ENCODE peak calls at places on chromosomes 5 and 9, in eight cellular contexts. One of them, this sample, is unnamed.

GRCh38 chr5:76202182-76202581 is 119.0 kb downstream of the SV2C start:
- DNase-seq in tibial artery: no peak
- DNase-seq in sigmoid colon: no peak
- DNase-seq in heart right ventricle: no peak
- DNase-seq in colonic mucosa: no peak
- DNase-seq in body of pancreas: no peak
- DNase-seq in CD4-positive, alpha-beta memory T cell: no peak
- DNase-seq in coronary artery: no peak
- DNase-seq in this sample: no peak

GRCh38 chr9:113808391-113809191 is 67.5 kb upstream of the ZNF618 start:
- DNase-seq in tibial artery: peak; percentile 64
- DNase-seq in sigmoid colon: no peak
- DNase-seq in body of pancreas: peak; percentile 20
- DNase-seq in colonic mucosa: peak; percentile 29
- DNase-seq in CD4-positive, alpha-beta memory T cell: no peak
- DNase-seq in coronary artery: no peak
- DNase-seq in heart right ventricle: no peak
- DNase-seq in this sample: no peak

GRCh38 chr9:91066856-91067255 is 265.2 kb downstream of the SYK start:
- DNase-seq in sigmoid colon: no peak
- DNase-seq in colonic mucosa: no peak
- DNase-seq in tibial artery: no peak
- DNase-seq in CD4-positive, alpha-beta memory T cell: no peak
- DNase-seq in coronary artery: peak; percentile 21
- DNase-seq in body of pancreas: no peak
- DNase-seq in heart right ventricle: no peak
- DNase-seq in this sample: no peak

GRCh38 chr5:102450313-102450990 is 48.3 kb downstream of the SLCO6A1 start:
- DNase-seq in tibial artery: no peak
- DNase-seq in CD4-positive, alpha-beta memory T cell: no peak
- DNase-seq in heart right ventricle: no peak
- DNase-seq in coronary artery: no peak
- DNase-seq in colonic mucosa: no peak
- DNase-seq in body of pancreas: no peak
- DNase-seq in sigmoid colon: peak; percentile 51
- DNase-seq in this sample: peak; percentile 64

GRCh38 chr5:8842906-8843590 is 702.8 kb downstream of the SEMA5A start:
- DNase-seq in tibial artery: no peak
- DNase-seq in coronary artery: no peak
- DNase-seq in heart right ventricle: no peak
- DNase-seq in body of pancreas: no peak
- DNase-seq in CD4-positive, alpha-beta memory T cell: no peak
- DNase-seq in colonic mucosa: no peak
- DNase-seq in sigmoid colon: no peak
- DNase-seq in this sample: no peak

GRCh38 chr5:82387041-82387818 is 109.1 kb upstream of the RPS23 start:
- DNase-seq in tibial artery: no peak
- DNase-seq in coronary artery: no peak
- DNase-seq in heart right ventricle: no peak
- DNase-seq in body of pancreas: peak; percentile 49
- DNase-seq in colonic mucosa: no peak
- DNase-seq in sigmoid colon: no peak
- DNase-seq in CD4-positive, alpha-beta memory T cell: no peak
- DNase-seq in this sample: no peak

GRCh38 chr5:155087036-155087435 is 73.5 kb downstream of the KIF4B start:
- DNase-seq in coronary artery: no peak
- DNase-seq in sigmoid colon: no peak
- DNase-seq in CD4-positive, alpha-beta memory T cell: no peak
- DNase-seq in body of pancreas: no peak
- DNase-seq in colonic mucosa: no peak
- DNase-seq in tibial artery: no peak
- DNase-seq in heart right ventricle: no peak
- DNase-seq in this sample: no peak

GRCh38 chr9:35948901-35949318 is 9.0 kb downstream of the OR2S2 start:
- DNase-seq in CD4-positive, alpha-beta memory T cell: no peak
- DNase-seq in body of pancreas: no peak
- DNase-seq in coronary artery: no peak
- DNase-seq in colonic mucosa: peak; percentile 63
- DNase-seq in tibial artery: no peak
- DNase-seq in heart right ventricle: no peak
- DNase-seq in sigmoid colon: no peak
- DNase-seq in this sample: peak; percentile 62

GRCh38 chr9:116941266-116941665 is 254.2 kb downstream of the TRIM32 start:
- DNase-seq in sigmoid colon: no peak
- DNase-seq in tibial artery: no peak
- DNase-seq in coronary artery: no peak
- DNase-seq in heart right ventricle: no peak
- DNase-seq in colonic mucosa: no peak
- DNase-seq in body of pancreas: no peak
- DNase-seq in CD4-positive, alpha-beta memory T cell: no peak
- DNase-seq in this sample: no peak

GRCh38 chr9:107946364-107947137 is 457.0 kb upstream of the KLF4 start:
- DNase-seq in CD4-positive, alpha-beta memory T cell: no peak
- DNase-seq in coronary artery: no peak
- DNase-seq in body of pancreas: peak; percentile 56
- DNase-seq in sigmoid colon: no peak
- DNase-seq in heart right ventricle: no peak
- DNase-seq in colonic mucosa: peak; percentile 50
- DNase-seq in tibial artery: no peak
- DNase-seq in this sample: no peak

GRCh38 chr9:10071579-10071978 is 541.2 kb downstream of the PTPRD start:
- DNase-seq in coronary artery: no peak
- DNase-seq in sigmoid colon: no peak
- DNase-seq in CD4-positive, alpha-beta memory T cell: no peak
- DNase-seq in body of pancreas: no peak
- DNase-seq in colonic mucosa: no peak
- DNase-seq in heart right ventricle: no peak
- DNase-seq in tibial artery: no peak
- DNase-seq in this sample: no peak

GRCh38 chr5:122054266-122054665 is 23.8 kb downstream of the LOX start:
- DNase-seq in tibial artery: no peak
- DNase-seq in coronary artery: no peak
- DNase-seq in body of pancreas: no peak
- DNase-seq in colonic mucosa: no peak
- DNase-seq in CD4-positive, alpha-beta memory T cell: no peak
- DNase-seq in sigmoid colon: no peak
- DNase-seq in heart right ventricle: no peak
- DNase-seq in this sample: no peak

GRCh38 chr9:110337727-110338522 is at the start of gene TXNDC8:
- DNase-seq in sigmoid colon: no peak
- DNase-seq in tibial artery: no peak
- DNase-seq in colonic mucosa: no peak
- DNase-seq in body of pancreas: no peak
- DNase-seq in CD4-positive, alpha-beta memory T cell: no peak
- DNase-seq in coronary artery: no peak
- DNase-seq in heart right ventricle: no peak
- DNase-seq in this sample: no peak

GRCh38 chr5:149363345-149363744 is 5.5 kb downstream of the PCYOX1L start:
- DNase-seq in colonic mucosa: no peak
- DNase-seq in tibial artery: no peak
- DNase-seq in sigmoid colon: no peak
- DNase-seq in body of pancreas: no peak
- DNase-seq in CD4-positive, alpha-beta memory T cell: no peak
- DNase-seq in heart right ventricle: no peak
- DNase-seq in coronary artery: no peak
- DNase-seq in this sample: no peak

GRCh38 chr9:106862946-106863740 is at the start of gene ZNF462:
- DNase-seq in heart right ventricle: peak; percentile 44
- DNase-seq in tibial artery: no peak
- DNase-seq in CD4-positive, alpha-beta memory T cell: no peak
- DNase-seq in body of pancreas: peak; percentile 40
- DNase-seq in sigmoid colon: peak; percentile 81
- DNase-seq in coronary artery: peak; percentile 72
- DNase-seq in colonic mucosa: peak; percentile 81
- DNase-seq in this sample: peak; percentile 82

GRCh38 chr5:115184780-115185179 is 15.1 kb upstream of the TRIM36 start:
- DNase-seq in tibial artery: no peak
- DNase-seq in sigmoid colon: no peak
- DNase-seq in heart right ventricle: no peak
- DNase-seq in CD4-positive, alpha-beta memory T cell: no peak
- DNase-seq in colonic mucosa: no peak
- DNase-seq in body of pancreas: no peak
- DNase-seq in coronary artery: no peak
- DNase-seq in this sample: no peak

GRCh38 chr5:115181757-115182156 is 12.0 kb upstream of the TRIM36 start:
- DNase-seq in heart right ventricle: no peak
- DNase-seq in sigmoid colon: no peak
- DNase-seq in body of pancreas: no peak
- DNase-seq in colonic mucosa: no peak
- DNase-seq in tibial artery: no peak
- DNase-seq in coronary artery: no peak
- DNase-seq in CD4-positive, alpha-beta memory T cell: no peak
- DNase-seq in this sample: no peak

GRCh38 chr5:115179959-115180709 is 10.4 kb upstream of the TRIM36 start:
- DNase-seq in CD4-positive, alpha-beta memory T cell: peak; percentile 23
- DNase-seq in heart right ventricle: no peak
- DNase-seq in tibial artery: no peak
- DNase-seq in coronary artery: no peak
- DNase-seq in sigmoid colon: no peak
- DNase-seq in body of pancreas: peak; percentile 41
- DNase-seq in colonic mucosa: peak; percentile 51
- DNase-seq in this sample: peak; percentile 85

DNA sequence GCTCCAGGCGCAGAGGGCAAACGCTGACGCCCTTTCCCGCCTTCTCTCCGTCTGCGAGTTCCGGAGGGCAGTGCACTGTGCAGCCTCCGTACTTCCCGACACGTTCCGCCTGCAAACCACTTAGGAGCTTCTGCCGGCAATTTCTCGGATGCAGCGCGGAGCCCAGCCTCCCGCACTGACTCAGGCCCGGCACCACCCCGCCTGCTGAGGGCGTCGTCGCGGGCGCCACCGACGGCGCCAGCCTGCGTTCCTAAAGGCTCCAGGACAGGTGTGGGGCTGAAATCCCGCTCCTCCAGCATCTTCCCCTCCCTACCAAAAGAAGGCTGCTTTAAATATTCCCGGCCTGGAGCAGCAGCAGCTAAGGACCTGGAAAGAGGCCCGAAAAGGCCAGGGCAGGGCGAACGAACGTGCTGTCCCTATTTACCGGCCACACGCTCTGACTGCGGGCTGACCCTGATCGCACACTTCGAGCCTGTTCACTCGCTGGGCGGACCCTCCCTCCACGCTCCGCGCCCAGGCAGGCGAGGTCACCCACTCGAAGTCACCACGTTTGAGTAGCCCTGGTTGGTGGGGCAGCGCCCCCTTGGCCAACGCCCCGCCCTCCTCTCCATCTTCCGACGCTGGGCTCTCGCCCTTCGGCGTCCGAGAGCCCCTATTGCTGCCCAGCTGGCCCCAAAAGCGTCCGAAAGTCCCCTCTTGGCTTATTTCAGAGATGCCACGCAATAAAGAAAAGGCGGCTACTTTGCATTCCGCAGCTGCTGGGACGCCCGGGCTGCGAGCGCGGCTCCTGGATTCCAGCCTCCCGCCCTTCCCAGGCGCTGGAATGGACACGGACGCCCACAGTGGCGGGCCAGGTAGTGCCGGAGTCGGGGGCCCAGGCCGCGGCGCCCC is 9.6 kb upstream of the TRIM36 start:
- DNase-seq in coronary artery: no peak
- DNase-seq in CD4-positive, alpha-beta memory T cell: no peak
- DNase-seq in colonic mucosa: peak; percentile 47
- DNase-seq in tibial artery: no peak
- DNase-seq in body of pancreas: peak; percentile 39
- DNase-seq in heart right ventricle: no peak
- DNase-seq in sigmoid colon: no peak
- DNase-seq in this sample: peak; percentile 80
- H3K4me3 ChIP-seq in coronary artery: peak overlapping the region; percentile 83
- H3K4me3 ChIP-seq in CD4-positive, alpha-beta memory T cell: peak overlapping the region; percentile 43
- H3K4me3 ChIP-seq in colonic mucosa: peak overlapping the region; percentile 50
- H3K4me3 ChIP-seq in tibial artery: peak overlapping the region; percentile 65
- H3K4me3 ChIP-seq in body of pancreas: peak overlapping the region; percentile 38
- H3K4me3 ChIP-seq in heart right ventricle: peak overlapping the region; percentile 51
- H3K4me3 ChIP-seq in sigmoid colon: peak overlapping the region; percentile 41
- H3K4me3 ChIP-seq in this sample: peak overlapping the region; percentile 83

DNA sequence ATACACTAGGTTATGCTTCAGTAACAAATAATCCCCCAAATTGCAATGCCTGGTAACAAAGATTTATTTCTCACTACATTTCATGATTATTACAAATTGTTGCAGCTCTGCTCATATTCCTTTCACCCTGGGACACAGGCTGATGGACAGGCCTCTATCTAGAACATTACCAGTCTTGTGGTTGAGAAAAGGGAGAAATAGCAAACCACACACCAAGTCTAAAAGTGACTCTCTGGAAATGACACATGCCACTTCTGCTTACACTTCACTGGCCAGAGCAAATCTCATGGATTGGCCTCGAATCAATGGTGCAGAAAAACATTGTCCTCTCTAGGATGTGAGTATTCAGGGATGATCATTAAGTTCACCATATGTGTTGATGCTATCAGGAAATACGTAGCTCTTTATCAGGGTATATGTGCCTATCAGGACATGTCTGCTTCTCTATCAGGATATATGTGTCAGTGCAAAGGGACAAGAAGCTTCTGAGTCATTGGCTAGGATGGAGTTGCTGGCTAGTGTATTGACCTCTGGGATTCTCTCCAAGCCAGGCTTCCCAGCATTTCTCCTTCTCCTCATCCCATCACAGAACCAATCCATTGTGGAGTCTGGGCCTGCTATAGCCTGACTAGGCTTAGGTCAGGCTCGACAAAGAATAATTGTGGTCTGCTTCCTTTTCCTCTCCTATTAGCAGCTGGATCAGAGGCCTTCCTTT is 91.1 kb upstream of the CEP78 start:
- DNase-seq in coronary artery: no peak
- DNase-seq in tibial artery: no peak
- DNase-seq in sigmoid colon: no peak
- DNase-seq in CD4-positive, alpha-beta memory T cell: no peak
- DNase-seq in colonic mucosa: no peak
- DNase-seq in body of pancreas: no peak
- DNase-seq in heart right ventricle: no peak
- DNase-seq in this sample: no peak
- H3K27ac ChIP-seq in coronary artery: no peak overlapping the region
- H3K27ac ChIP-seq in tibial artery: no peak overlapping the region
- H3K27ac ChIP-seq in sigmoid colon: no peak overlapping the region
- H3K27ac ChIP-seq in CD4-positive, alpha-beta memory T cell: no peak overlapping the region
- H3K27ac ChIP-seq in colonic mucosa: no peak overlapping the region
- H3K27ac ChIP-seq in body of pancreas: peak overlapping the region; percentile 54
- H3K27ac ChIP-seq in heart right ventricle: no peak overlapping the region
- H3K27ac ChIP-seq in this sample: no peak overlapping the region

GRCh38 chr5:178152491-178153444 is 917 bp downstream of the NHP2 start:
- DNase-seq in tibial artery: no peak
- DNase-seq in heart right ventricle: no peak
- DNase-seq in coronary artery: no peak
- DNase-seq in CD4-positive, alpha-beta memory T cell: no peak
- DNase-seq in colonic mucosa: no peak
- DNase-seq in body of pancreas: no peak
- DNase-seq in sigmoid colon: no peak
- DNase-seq in this sample: no peak
- H3K4me3 ChIP-seq in tibial artery: peak overlapping the region; percentile 75
- H3K4me3 ChIP-seq in heart right ventricle: peak overlapping the region; percentile 81
- H3K4me3 ChIP-seq in coronary artery: peak overlapping the region; percentile 76
- H3K4me3 ChIP-seq in CD4-positive, alpha-beta memory T cell: peak overlapping the region; percentile 65
- H3K4me3 ChIP-seq in colonic mucosa: peak overlapping the region; percentile 92
- H3K4me3 ChIP-seq in body of pancreas: peak overlapping the region; percentile 39
- H3K4me3 ChIP-seq in sigmoid colon: peak overlapping the region; percentile 56
- H3K4me3 ChIP-seq in this sample: peak overlapping the region; percentile 92

DNA sequence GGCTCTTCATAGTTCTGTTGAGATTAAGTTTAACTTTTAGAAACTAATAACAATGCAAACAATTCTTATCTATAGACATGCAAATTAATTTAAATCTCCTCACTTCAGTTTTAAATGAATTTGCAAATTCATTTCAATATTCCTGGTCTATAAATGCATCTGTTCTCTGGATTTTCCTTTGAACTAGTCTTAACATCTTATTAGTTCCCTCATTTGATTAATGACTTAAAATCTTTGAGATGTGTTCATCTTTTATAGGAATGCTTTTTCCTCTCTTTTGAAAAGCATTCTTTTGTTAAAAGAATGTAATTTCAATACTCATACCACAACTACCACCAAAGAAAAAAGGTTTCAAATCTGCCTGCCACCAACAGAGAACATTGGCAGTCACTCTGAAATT is 169.4 kb downstream of the RASEF start:
- DNase-seq in colonic mucosa: no peak
- DNase-seq in body of pancreas: no peak
- DNase-seq in heart right ventricle: no peak
- DNase-seq in sigmoid colon: no peak
- DNase-seq in CD4-positive, alpha-beta memory T cell: no peak
- DNase-seq in coronary artery: no peak
- DNase-seq in tibial artery: no peak
- DNase-seq in this sample: no peak
- H3K27ac ChIP-seq in colonic mucosa: no peak overlapping the region
- H3K27ac ChIP-seq in body of pancreas: no peak overlapping the region
- H3K27ac ChIP-seq in heart right ventricle: no peak overlapping the region
- H3K27ac ChIP-seq in sigmoid colon: no peak overlapping the region
- H3K27ac ChIP-seq in CD4-positive, alpha-beta memory T cell: no peak overlapping the region
- H3K27ac ChIP-seq in coronary artery: no peak overlapping the region
- H3K27ac ChIP-seq in tibial artery: no peak overlapping the region
- H3K27ac ChIP-seq in this sample: no peak overlapping the region